ENCODE peak calls at places on chromosomes 11 and 22, in four cellular contexts. C, W, J and S are unnamed samples. For H3K4me1, the result is how much of the 10 kb centered on the place peaks cover.

GRCh38 chr11:68749501-68750196 is 1.7 kb downstream of the TESMIN start:
- DNase-seq in J (peak), C (no peak), W (no peak), S (no peak)

GRCh38 chr22:50641696-50642607 is 14.0 kb upstream of the ARSA start:
- DNase-seq in W (no peak), C (no peak), J (peak), S (peak)

GRCh38 chr11:35981581-35981980 is 37.7 kb downstream of the LDLRAD3 start:
- DNase-seq in C (no peak), J (no peak), W (no peak), S (no peak)

GRCh38 chr22:18095101-18095805 is 15.4 kb upstream of the TUBA8 start:
- DNase-seq in C (no peak), W (peak), J (no peak), S (no peak)

GRCh38 chr11:14308114-14308896 is 50.7 kb downstream of the RRAS2 start:
- DNase-seq in C (no peak), W (peak), J (peak), S (no peak)

GRCh38 chr11:74611369-74611861 is 19.0 kb downstream of the POLD3 start:
- DNase-seq in C (no peak), W (peak), J (peak), S (no peak)

GRCh38 chr11:35404397-35404775 is 15.0 kb downstream of the SLC1A2 start:
- DNase-seq in C (peak), W (peak), J (peak), S (peak)

GRCh38 chr11:84398017-84398626 is 1112.0 kb upstream of the CCDC90B start:
- DNase-seq in J (peak), C (peak), W (peak), S (peak)

GRCh38 chr22:38104084-38104483 is 6.4 kb downstream of the BAIAP2L2 start:
- DNase-seq in C (no peak), J (peak), W (peak), S (no peak)

GRCh38 chr11:134642206-134642605 is 230.2 kb upstream of the B3GAT1 start:
- DNase-seq in C (no peak), J (no peak), W (no peak), S (no peak)

GRCh38 chr11:103870821-103871309 is 165.6 kb upstream of the DDI1 start:
- DNase-seq in C (peak), J (no peak), W (no peak), S (peak)

GRCh38 chr11:118057424-118058145 is 19.3 kb upstream of the TMPRSS4 start:
- DNase-seq in W (peak), C (no peak), J (no peak), S (no peak)

GRCh38 chr11:77542296-77542695 is 47.5 kb upstream of the AQP11 start:
- DNase-seq in J (no peak), C (peak), W (peak), S (no peak)

GRCh38 chr11:131688056-131688693 is 317.8 kb downstream of the NTM start:
- DNase-seq in J (peak), W (peak), C (peak), S (peak)

GRCh38 chr11:64900263-64900678 is 16.7 kb downstream of the ATG2A start:
- DNase-seq in W (peak), J (no peak), C (no peak), S (no peak)

GRCh38 chr11:117817213-117818035 is 7.1 kb downstream of the FXYD2 start:
- DNase-seq in J (peak), W (peak), C (peak), S (peak)

GRCh38 chr11:65776196-65776595 is 4.6 kb downstream of the AP5B1 start:
- DNase-seq in W (no peak), C (no peak), J (no peak), S (no peak)

GRCh38 chr11:124865902-124866851 is 945 bp downstream of the ROBO3 start:
- DNase-seq in C (no peak), J (peak), W (peak), S (peak)

GRCh38 chr11:859394-860131 is 16.9 kb downstream of the TSPAN4 start:
- DNase-seq in C (peak), J (no peak), W (peak), S (peak)

GRCh38 chr11:123072279-123072678 is 10.3 kb upstream of the HSPA8 start:
- DNase-seq in W (peak), C (no peak), J (no peak), S (peak)

GRCh38 chr22:19806213-19807160 is 45.9 kb downstream of the TBX1 start:
- DNase-seq in J (no peak), C (no peak), W (peak), S (peak)

GRCh38 chr11:1768141-1768469 is 4.4 kb upstream of the CTSD start:
- DNase-seq in C (no peak), W (no peak), J (no peak), S (no peak)

GRCh38 chr11:129222158-129222557 is 30.0 kb upstream of the ARHGAP32 start:
- DNase-seq in W (no peak), C (no peak), J (no peak), S (no peak)

GRCh38 chr22:38314140-38314991 is 2.9 kb downstream of the CSNK1E start:
- DNase-seq in W (no peak), J (peak), C (no peak), S (no peak)

GRCh38 chr11:57680552-57680874 is 12.6 kb downstream of the ZDHHC5 start:
- DNase-seq in C (no peak), J (no peak), W (peak), S (no peak)

GRCh38 chr11:3723014-3723708 is 52.0 kb upstream of the CHRNA10 start:
- DNase-seq in J (no peak), W (peak), C (no peak), S (no peak)

GRCh38 chr11:34460335-34460734 is 21.6 kb downstream of the CAT start:
- DNase-seq in C (no peak), W (no peak), J (no peak), S (no peak)

GRCh38 chr22:35555351-35555915 is 14.8 kb downstream of the RASD2 start:
- DNase-seq in C (no peak), W (no peak), J (no peak), S (peak)

GRCh38 chr11:9459573-9460321 is 1.1 kb upstream of the ZNF143 start:
- DNase-seq in J (no peak), C (no peak), W (peak), S (peak)

GRCh38 chr11:22769081-22769480 is 60.5 kb downstream of the SVIP start:
- DNase-seq in J (no peak), C (no peak), W (no peak), S (no peak)

GRCh38 chr11:130023204-130023603 is 20.6 kb upstream of the PRDM10 start:
- DNase-seq in W (peak), J (no peak), C (no peak), S (peak)

GRCh38 chr22:19134176-19134831 is 3.2 kb downstream of the TSSK2 start:
- DNase-seq in C (no peak), J (no peak), W (no peak), S (no peak)

GRCh38 chr11:304915-305833 is 2.4 kb upstream of the IFITM2 start:
- DNase-seq in C (peak), W (peak), J (peak), S (peak)

GRCh38 chr11:75350743-75351540 is 519 bp downstream of the ARRB1 start:
- DNase-seq in W (peak), C (peak), J (peak), S (peak)

GRCh38 chr11:94926698-94927237 is 46.6 kb downstream of the CWC15 start:
- DNase-seq in W (peak), J (no peak), C (peak), S (peak)

GRCh38 chr11:2713069-2713468 is 13.3 kb upstream of the KCNQ1OT1 start:
- DNase-seq in C (no peak), J (no peak), W (no peak), S (no peak)

DNA sequence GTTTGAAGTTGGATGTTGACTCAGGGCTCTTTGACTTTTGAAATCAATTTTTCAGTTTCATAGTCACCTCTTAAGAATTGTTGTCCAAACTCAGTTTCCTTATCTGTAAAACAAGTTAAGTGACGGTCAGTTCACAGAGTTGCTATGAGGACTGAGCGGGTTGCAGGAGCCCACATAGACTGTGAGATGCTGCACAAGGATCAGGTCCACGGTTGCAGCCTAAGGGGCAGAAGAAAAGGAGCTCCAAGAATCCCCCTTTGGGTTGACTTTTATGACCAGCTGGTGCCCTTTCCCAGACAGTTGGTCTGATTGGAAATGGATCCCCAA is 55.5 kb upstream of the TIMP3 start:
- DNase-seq in C (no peak), J (no peak), W (no peak), S (no peak)
- H3K4me3 ChIP-seq in C (no peak), J (no peak), W (no peak), S (no peak)

GRCh38 chr11:76410771-76411423 is 29.8 kb downstream of the GVQW3 start:
- DNase-seq in C (no peak), J (no peak), W (no peak), S (no peak)

GRCh38 chr11:76408171-76408965 is 27.2 kb downstream of the GVQW3 start:
- DNase-seq in J (no peak), C (no peak), W (no peak), S (peak)
- H3K27ac ChIP-seq in J (no peak), C (no peak), W (no peak), S (no peak)

DNA sequence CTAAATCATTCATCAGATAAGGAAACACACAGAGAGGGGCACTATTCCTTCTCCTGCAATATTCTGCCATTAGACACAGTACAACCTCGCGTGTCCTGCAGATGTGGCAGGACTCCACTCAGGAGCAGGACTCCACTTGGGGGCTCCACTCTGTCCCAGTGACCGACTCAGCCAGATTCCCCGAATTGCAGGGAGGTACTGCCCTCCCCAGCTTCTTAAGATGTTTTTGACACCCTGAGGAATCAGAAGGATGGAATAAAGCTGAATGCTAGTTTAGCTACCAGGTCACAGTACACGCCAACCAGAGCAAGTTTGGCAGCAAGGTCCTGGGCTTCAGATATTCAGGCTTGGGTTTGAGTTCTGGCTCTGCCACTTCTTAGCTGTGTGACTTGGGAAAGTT is 99.3 kb upstream of the USP47 start:
- DNase-seq in J (no peak), C (no peak), W (no peak), S (no peak)
- H3K4me1 ChIP-seq in J (under half), C (under half), W (under half), S (under half)

GRCh38 chr22:48098243-48098935 is 1335.9 kb downstream of the TBC1D22A start:
- DNase-seq in C (no peak), J (no peak), W (no peak), S (no peak)

GRCh38 chr22:48096846-48097665 is 1334.6 kb downstream of the TBC1D22A start:
- DNase-seq in W (no peak), J (peak), C (no peak), S (no peak)

GRCh38 chr22:48098936-48099245 is 1336.4 kb downstream of the TBC1D22A start:
- DNase-seq in W (no peak), J (no peak), C (no peak), S (no peak)

GRCh38 chr22:48096411-48096810 is 1334.0 kb downstream of the TBC1D22A start:
- DNase-seq in W (no peak), J (no peak), C (no peak), S (no peak)

GRCh38 chr22:48097723-48098122 is 1335.3 kb downstream of the TBC1D22A start:
- DNase-seq in J (no peak), C (no peak), W (no peak), S (no peak)
- H3K4me3 ChIP-seq in J (no peak), C (no peak), W (no peak), S (no peak)

GRCh38 chr11:33263549-33263948 is 6.4 kb downstream of the HIPK3 start:
- DNase-seq in J (no peak), W (no peak), C (no peak), S (no peak)
- H3K27ac ChIP-seq in J (no peak), W (no peak), C (no peak), S (no peak)

GRCh38 chr11:19792510-19792909 is 79.9 kb downstream of the NAV2 start:
- DNase-seq in C (no peak), J (no peak), W (no peak), S (peak)

GRCh38 chr11:19790831-19791552 is 78.4 kb downstream of the NAV2 start:
- DNase-seq in W (no peak), J (no peak), C (no peak), S (no peak)

GRCh38 chr11:19788435-19788834 is 75.8 kb downstream of the NAV2 start:
- DNase-seq in J (no peak), C (no peak), W (no peak), S (no peak)

GRCh38 chr11:19789245-19789644 is 76.6 kb downstream of the NAV2 start:
- DNase-seq in C (no peak), J (no peak), W (no peak), S (no peak)

DNA sequence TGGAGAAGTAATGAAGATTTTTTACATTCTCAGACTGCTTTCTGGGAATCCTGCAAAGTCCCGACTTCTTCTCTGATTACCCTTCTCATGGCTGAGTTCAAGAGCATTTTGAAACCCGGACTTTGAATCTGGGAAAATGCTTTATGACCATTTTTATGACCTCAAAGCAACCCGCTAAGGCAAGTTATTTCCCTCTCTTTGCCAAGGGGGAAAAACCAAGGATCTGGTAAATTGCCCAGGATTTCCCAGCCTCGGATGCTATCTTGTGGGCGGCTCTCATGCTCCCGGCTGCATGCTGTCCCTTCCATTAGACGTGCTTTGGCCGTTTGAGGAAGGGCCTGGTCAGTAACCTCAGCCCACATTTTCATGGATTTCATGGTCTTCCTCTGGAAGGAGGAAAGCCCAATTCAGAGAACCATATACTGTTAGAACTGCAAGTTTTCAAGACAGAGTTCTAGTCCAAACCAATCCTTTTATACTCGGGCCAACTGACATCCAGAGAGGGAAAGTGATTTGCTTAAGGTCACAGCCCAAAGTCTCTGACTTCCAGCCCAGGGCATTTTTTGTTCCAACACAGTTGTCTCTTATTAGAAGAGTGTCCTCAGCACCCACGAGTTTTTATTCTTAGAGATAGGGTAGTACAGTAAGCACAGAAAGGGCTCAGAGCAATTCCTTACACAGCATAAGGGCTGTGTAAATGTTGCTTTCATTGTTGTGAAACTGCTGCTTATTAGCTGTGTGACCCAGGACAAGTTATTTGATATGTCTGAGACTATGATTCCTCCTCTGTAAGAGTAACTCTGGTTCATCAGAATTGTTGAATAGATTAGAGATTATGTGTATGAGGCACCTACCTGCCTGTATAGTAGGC is 77.4 kb downstream of the NAV2 start:
- DNase-seq in C (no peak), J (no peak), W (no peak), S (no peak)
- H3K4me1 ChIP-seq in C (under half), J (under half), W (under half), S (under half)

DNA sequence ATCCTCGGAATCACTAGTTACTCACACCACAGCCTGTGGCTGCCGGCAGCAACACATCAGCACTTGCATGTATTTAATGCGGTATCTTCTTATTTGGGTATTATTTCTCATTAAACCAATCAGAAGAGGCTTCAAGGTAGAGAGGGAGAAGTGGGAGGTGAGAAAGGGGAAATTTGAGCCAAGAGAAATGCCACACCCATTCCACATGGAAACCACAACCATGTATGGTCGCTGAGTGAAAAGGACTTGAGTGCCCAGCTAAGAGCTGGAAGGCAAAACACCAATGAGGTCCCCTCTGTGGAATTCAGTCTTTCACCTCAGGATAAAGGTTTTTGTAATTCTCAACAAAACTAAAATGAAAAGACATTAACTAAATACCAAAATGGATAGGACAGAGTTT is 26.0 kb downstream of the SYTL2 start:
- DNase-seq in W (no peak), C (no peak), J (no peak), S (no peak)
- H3K4me3 ChIP-seq in W (no peak), C (no peak), J (no peak), S (no peak)

GRCh38 chr11:62669420-62670161 is 1.9 kb upstream of the UQCC3 start:
- DNase-seq in J (peak), W (peak), C (peak), S (no peak)
- H3K27ac ChIP-seq in J (peak), W (no peak), C (peak), S (no peak)

GRCh38 chr11:47508595-47509555 is 44.1 kb downstream of the CELF1 start:
- DNase-seq in W (no peak), J (no peak), C (no peak), S (no peak)
- H3K4me1 ChIP-seq in W (under half), J (under half), C (half or more), S (under half)